ENCODE peak calls at places on chromosomes 3 and 15, in four cellular contexts. Y is GM12878, K is SK-N-SH, D is K562. N is an unnamed sample. For H3K4me1, the result is how much of the 10 kb centered on the place peaks cover.

GRCh38 chr3:102471001-102471400 is 36.2 kb downstream of the ZPLD1 start:
- DNase-seq in Y (no peak), K (no peak), D (peak), N (no peak)

GRCh38 chr3:195441476-195441970 is 1.3 kb downstream of the ACAP2 start:
- DNase-seq in Y (no peak), K (peak), D (peak), N (peak)

GRCh38 chr15:50182233-50183013 is 427 bp downstream of the SLC27A2 start:
- DNase-seq in Y (no peak), K (peak), D (peak), N (no peak)

GRCh38 chr15:76327191-76328105 is 9.1 kb upstream of the ISL2 start:
- DNase-seq in Y (no peak), K (no peak), D (peak), N (no peak)

GRCh38 chr3:192727032-192727847 is at the start of gene FGF12:
- DNase-seq in Y (no peak), K (peak), D (peak), N (peak)

GRCh38 chr3:189739396-189739795 is 108.2 kb downstream of the TP63 start:
- DNase-seq in Y (no peak), K (no peak), D (no peak), N (no peak)

GRCh38 chr15:85381850-85382751 is 1.7 kb downstream of the AKAP13 start:
- DNase-seq in Y (peak), K (no peak), D (no peak), N (no peak)

GRCh38 chr3:180983136-180983535 is 6.4 kb downstream of the DNAJC19 start:
- DNase-seq in Y (no peak), K (no peak), D (no peak), N (no peak)

GRCh38 chr15:36748743-36749142 is 169.3 kb downstream of the CDIN1 start:
- DNase-seq in Y (no peak), K (no peak), D (no peak), N (no peak)

GRCh38 chr3:53890726-53891499 is 746 bp downstream of the SELENOK start:
- DNase-seq in Y (no peak), K (peak), D (peak), N (peak)

GRCh38 chr3:69085543-69086132 is 901 bp downstream of the ARL6IP5 start:
- DNase-seq in Y (no peak), K (peak), D (peak), N (no peak)

GRCh38 chr15:69853572-69853971 is 244.1 kb downstream of the TLE3 start:
- DNase-seq in Y (no peak), K (no peak), D (no peak), N (no peak)

GRCh38 chr3:80771085-80771484 is 990.4 kb downstream of the GBE1 start:
- DNase-seq in Y (peak), K (peak), D (peak), N (no peak)

GRCh38 chr3:24493951-24494615 is 567 bp downstream of the THRB start:
- DNase-seq in Y (no peak), K (peak), D (peak), N (peak)

GRCh38 chr3:126245811-126246727 is 65.7 kb upstream of the ALDH1L1 start:
- DNase-seq in Y (no peak), K (peak), D (peak), N (peak)

GRCh38 chr3:108090066-108090700 is 648 bp downstream of the CD47 start:
- DNase-seq in Y (no peak), K (no peak), D (peak), N (no peak)

GRCh38 chr3:129650256-129650872 is 43.9 kb upstream of the PLXND1 start:
- DNase-seq in Y (no peak), K (peak), D (peak), N (peak)

GRCh38 chr3:126512916-126513650 is 4.5 kb downstream of the UROC1 start:
- DNase-seq in Y (no peak), K (no peak), D (no peak), N (no peak)

GRCh38 chr15:68583936-68584703 is 5.3 kb downstream of the CORO2B start:
- DNase-seq in Y (no peak), K (no peak), D (no peak), N (no peak)

GRCh38 chr3:38376098-38376816 is 29.7 kb downstream of the XYLB start:
- DNase-seq in Y (no peak), K (no peak), D (no peak), N (no peak)

GRCh38 chr3:52221563-52222318 is 3.7 kb downstream of the TLR9 start:
- DNase-seq in Y (no peak), K (no peak), D (no peak), N (no peak)

GRCh38 chr3:123341871-123342630 is 106.8 kb downstream of the ADCY5 start:
- DNase-seq in Y (no peak), K (no peak), D (peak), N (no peak)

GRCh38 chr3:156750191-156750873 is 75.8 kb upstream of the LEKR1 start:
- DNase-seq in Y (no peak), K (no peak), D (no peak), N (no peak)

GRCh38 chr3:183357564-183358079 is 70.8 kb downstream of the MCF2L2 start:
- DNase-seq in Y (no peak), K (no peak), D (peak), N (no peak)

GRCh38 chr3:148957586-148957985 is 33.8 kb upstream of the GYG1 start:
- DNase-seq in Y (no peak), K (no peak), D (peak), N (peak)

GRCh38 chr3:49703443-49703927 is 14.1 kb downstream of the RNF123 start:
- DNase-seq in Y (no peak), K (peak), D (peak), N (peak)

GRCh38 chr3:12221663-12222062 is 63.0 kb upstream of the TIMP4 start:
- DNase-seq in Y (no peak), K (no peak), D (no peak), N (peak)

GRCh38 chr15:67050522-67051087 is 14.8 kb upstream of the SMAD3 start:
- DNase-seq in Y (no peak), K (no peak), D (no peak), N (no peak)

GRCh38 chr15:68658151-68658550 is 79.4 kb downstream of the CORO2B start:
- DNase-seq in Y (no peak), K (no peak), D (no peak), N (no peak)

GRCh38 chr15:72540606-72541237 is 66.6 kb downstream of the ARIH1 start:
- DNase-seq in Y (no peak), K (no peak), D (peak), N (no peak)

GRCh38 chr15:77905301-77905920 is 172.1 kb downstream of the TBC1D2B start:
- DNase-seq in Y (no peak), K (no peak), D (no peak), N (no peak)

GRCh38 chr15:100099976-100100375 is 241.8 kb downstream of the ADAMTS17 start:
- DNase-seq in Y (no peak), K (no peak), D (no peak), N (no peak)

GRCh38 chr3:177930771-177931170 is 605.5 kb upstream of the KCNMB2 start:
- DNase-seq in Y (no peak), K (no peak), D (no peak), N (no peak)

GRCh38 chr15:75672646-75673425 is 25.1 kb downstream of the SNX33 start:
- DNase-seq in Y (no peak), K (peak), D (no peak), N (no peak)

DNA sequence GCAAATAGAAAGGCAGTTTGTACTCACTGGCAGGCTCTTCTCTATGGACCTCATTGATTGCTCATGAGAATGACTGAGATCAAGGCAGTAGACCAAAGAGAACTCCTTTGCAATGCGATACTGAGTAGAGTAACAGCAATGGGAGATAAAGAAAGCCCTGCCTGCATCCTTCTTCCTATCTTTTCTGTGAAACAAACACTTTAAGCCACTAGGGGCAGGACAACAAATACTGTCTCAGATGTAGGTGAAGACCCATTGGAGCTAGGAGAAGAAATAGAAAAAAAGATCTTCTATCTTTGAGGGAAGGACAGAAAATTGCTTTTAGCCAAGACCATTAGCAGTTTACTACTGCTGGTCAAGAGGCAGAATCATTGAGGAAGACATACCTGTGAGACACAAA is 117.6 kb upstream of the IGSF10 start:
- DNase-seq in Y (no peak), K (no peak), D (no peak), N (no peak)
- H3K4me1 ChIP-seq in Y (under half), K (under half), D (under half), N (under half)

DNA sequence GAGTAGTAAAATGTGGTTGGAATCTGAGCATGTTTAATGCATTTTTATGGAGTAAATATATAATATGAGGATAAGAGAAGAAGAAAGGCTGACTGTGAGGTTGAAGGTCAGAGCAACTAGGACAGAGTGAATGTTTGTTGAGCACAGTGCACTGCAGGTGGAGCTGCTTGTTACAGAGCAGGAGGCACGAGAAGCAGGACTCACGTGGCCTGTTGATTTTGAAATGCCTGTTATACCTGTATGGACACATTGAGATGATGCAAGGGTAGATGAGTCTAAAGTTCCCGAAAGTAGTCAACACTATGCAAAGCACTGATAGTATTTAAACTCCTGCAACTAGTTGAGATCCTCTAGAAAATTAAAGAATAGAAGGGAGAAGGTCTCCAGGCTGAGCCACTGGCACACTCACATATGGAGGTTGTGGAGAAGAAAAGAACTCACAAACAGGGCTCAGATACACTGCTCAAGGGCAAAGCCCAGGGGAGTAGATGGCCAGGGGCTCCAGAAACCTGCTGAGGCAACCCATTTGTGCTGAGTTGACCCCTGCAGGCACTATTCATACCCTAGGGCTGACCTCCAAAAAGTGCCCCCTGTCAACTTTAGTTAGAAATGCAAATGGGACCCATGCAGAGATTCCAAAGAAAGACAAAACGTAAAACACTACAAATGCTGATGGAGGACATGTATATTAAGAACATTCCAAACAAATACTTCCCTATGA is 541.5 kb downstream of the GABRG3 start:
- DNase-seq in Y (no peak), K (no peak), D (no peak), N (peak)
- TF ChIP-seq FOXM1 in Y (no peak), K (no peak), D (no peak), N (no peak)

DNA sequence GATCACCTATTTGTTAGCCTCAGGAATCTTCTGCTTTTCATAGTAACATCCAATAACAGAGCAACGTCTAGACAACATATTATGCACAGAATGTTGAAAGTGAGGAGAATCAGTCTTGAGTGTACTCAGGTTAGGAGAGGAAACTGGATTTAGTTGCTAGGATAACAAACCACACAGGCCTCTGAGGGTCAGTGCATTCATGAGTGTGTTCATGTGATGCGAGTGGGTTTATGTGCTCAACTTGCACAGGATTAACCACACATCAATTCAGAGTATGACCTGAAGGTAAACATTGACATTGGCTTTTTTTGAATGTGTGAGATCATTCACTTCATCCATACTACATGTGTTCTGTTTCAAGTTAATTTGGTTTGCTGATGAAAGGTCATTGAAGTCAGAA is 287.6 kb downstream of the DIPK2A start:
- DNase-seq in Y (no peak), K (no peak), D (no peak), N (no peak)
- H3K4me1 ChIP-seq in Y (under half), K (under half), D (under half), N (under half)

GRCh38 chr15:91380114-91380513 is 280.1 kb downstream of the SV2B start:
- DNase-seq in Y (no peak), K (no peak), D (peak), N (no peak)

GRCh38 chr15:91384189-91384720 is 284.2 kb downstream of the SV2B start:
- DNase-seq in Y (no peak), K (no peak), D (no peak), N (no peak)

GRCh38 chr15:91383532-91383931 is 283.5 kb downstream of the SV2B start:
- DNase-seq in Y (no peak), K (no peak), D (no peak), N (no peak)

DNA sequence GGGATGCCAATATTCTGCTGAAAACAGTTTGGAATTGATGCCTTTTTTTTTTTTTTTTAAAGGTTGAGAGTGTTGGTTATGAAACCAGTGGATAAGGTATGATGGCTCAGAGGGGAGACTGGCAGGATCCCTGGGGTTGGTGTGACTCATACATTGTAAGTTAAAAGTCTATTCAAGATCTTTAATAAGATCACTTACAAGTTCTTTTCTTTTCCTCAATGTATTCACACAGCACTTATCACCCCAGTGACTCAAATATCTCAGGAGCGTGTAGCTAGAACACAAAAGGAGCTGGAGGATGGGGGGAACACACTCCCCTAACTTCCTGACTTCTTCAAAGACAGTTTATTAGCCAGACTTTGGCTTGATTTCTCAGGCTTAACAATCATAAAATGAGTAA is 285.2 kb downstream of the SV2B start:
- DNase-seq in Y (no peak), K (no peak), D (no peak), N (no peak)
- TF ChIP-seq FOXM1 in Y (no peak), K (no peak), D (no peak), N (no peak)

N was measured in HepG2.